ENCODE peak calls at places on chromosomes 12 and 14, in four cellular contexts. One of them, this sample, is unnamed.

GRCh38 chr14:69877492-69877891 is 1.7 kb upstream of the SMOC1 start:
- DNase-seq in choroid plexus epithelial cell: peak
- DNase-seq in NCI-H1694: peak
- DNase-seq in stimulated activated CD4-positive, alpha-beta T cell treated with anti-CD3 and anti-CD28 coated beads, Interleukin-1b, Interleukin-23, amount 100 ng/mL, for 1 hour: no peak
- DNase-seq in this sample: no peak

GRCh38 chr14:103711516-103712431 is 3.5 kb downstream of the XRCC3 start:
- DNase-seq in choroid plexus epithelial cell: no peak
- DNase-seq in NCI-H1694: no peak
- DNase-seq in stimulated activated CD4-positive, alpha-beta T cell treated with anti-CD3 and anti-CD28 coated beads, Interleukin-1b, Interleukin-23, amount 100 ng/mL, for 1 hour: no peak
- DNase-seq in this sample: peak

GRCh38 chr14:63710497-63710896 is 17.4 kb downstream of the SGPP1 start:
- DNase-seq in NCI-H1694: no peak
- DNase-seq in stimulated activated CD4-positive, alpha-beta T cell treated with anti-CD3 and anti-CD28 coated beads, Interleukin-1b, Interleukin-23, amount 100 ng/mL, for 1 hour: no peak
- DNase-seq in choroid plexus epithelial cell: no peak
- DNase-seq in this sample: no peak

GRCh38 chr12:94266796-94267529 is 118.6 kb downstream of the PLXNC1 start:
- DNase-seq in choroid plexus epithelial cell: peak
- DNase-seq in stimulated activated CD4-positive, alpha-beta T cell treated with anti-CD3 and anti-CD28 coated beads, Interleukin-1b, Interleukin-23, amount 100 ng/mL, for 1 hour: no peak
- DNase-seq in NCI-H1694: no peak
- DNase-seq in this sample: no peak

GRCh38 chr14:31162910-31163649 is 44.5 kb downstream of the HECTD1 start:
- DNase-seq in NCI-H1694: no peak
- DNase-seq in choroid plexus epithelial cell: no peak
- DNase-seq in stimulated activated CD4-positive, alpha-beta T cell treated with anti-CD3 and anti-CD28 coated beads, Interleukin-1b, Interleukin-23, amount 100 ng/mL, for 1 hour: no peak
- DNase-seq in this sample: no peak

GRCh38 chr12:113194971-113195391 is 9.5 kb downstream of the RITA1 start:
- DNase-seq in stimulated activated CD4-positive, alpha-beta T cell treated with anti-CD3 and anti-CD28 coated beads, Interleukin-1b, Interleukin-23, amount 100 ng/mL, for 1 hour: no peak
- DNase-seq in choroid plexus epithelial cell: peak
- DNase-seq in NCI-H1694: no peak
- DNase-seq in this sample: peak

GRCh38 chr12:109033239-109034196 is 12.7 kb upstream of the SVOP start:
- DNase-seq in stimulated activated CD4-positive, alpha-beta T cell treated with anti-CD3 and anti-CD28 coated beads, Interleukin-1b, Interleukin-23, amount 100 ng/mL, for 1 hour: no peak
- DNase-seq in choroid plexus epithelial cell: peak
- DNase-seq in NCI-H1694: no peak
- DNase-seq in this sample: no peak

GRCh38 chr14:36223558-36223957 is 47.0 kb upstream of the PTCSC3 start:
- DNase-seq in stimulated activated CD4-positive, alpha-beta T cell treated with anti-CD3 and anti-CD28 coated beads, Interleukin-1b, Interleukin-23, amount 100 ng/mL, for 1 hour: no peak
- DNase-seq in NCI-H1694: no peak
- DNase-seq in choroid plexus epithelial cell: no peak
- DNase-seq in this sample: no peak

GRCh38 chr12:119624971-119625370 is 31.4 kb downstream of the TMEM233 start:
- DNase-seq in choroid plexus epithelial cell: no peak
- DNase-seq in NCI-H1694: no peak
- DNase-seq in stimulated activated CD4-positive, alpha-beta T cell treated with anti-CD3 and anti-CD28 coated beads, Interleukin-1b, Interleukin-23, amount 100 ng/mL, for 1 hour: no peak
- DNase-seq in this sample: no peak

GRCh38 chr14:75825147-75825592 is 156.6 kb downstream of the TGFB3 start:
- DNase-seq in choroid plexus epithelial cell: peak
- DNase-seq in stimulated activated CD4-positive, alpha-beta T cell treated with anti-CD3 and anti-CD28 coated beads, Interleukin-1b, Interleukin-23, amount 100 ng/mL, for 1 hour: no peak
- DNase-seq in NCI-H1694: no peak
- DNase-seq in this sample: peak

GRCh38 chr12:132771126-132771838 is 9.7 kb upstream of the ANKLE2 start:
- DNase-seq in choroid plexus epithelial cell: peak
- DNase-seq in NCI-H1694: no peak
- DNase-seq in stimulated activated CD4-positive, alpha-beta T cell treated with anti-CD3 and anti-CD28 coated beads, Interleukin-1b, Interleukin-23, amount 100 ng/mL, for 1 hour: no peak
- DNase-seq in this sample: no peak

This sample was measured in astrocyte of the hippocampus.